ENCODE peak calls at places on chromosome 16, in nine cellular contexts. Y, B, M, V, O, D, W, X and I are unnamed samples.

GRCh38 chr16:2267913-2268666 is at the start of gene RNPS1:
- DNase-seq in Y (peak), B (peak), M (peak), V (peak), O (peak), D (peak), W (peak), X (peak), I (peak)

GRCh38 chr16:4330277-4330882 is 14.5 kb downstream of the GLIS2 start:
- DNase-seq in Y (peak), B (peak), M (no peak), V (peak), O (peak), D (no peak), W (peak), X (peak), I (peak)

GRCh38 chr16:82880361-82880760 is 253.6 kb downstream of the CDH13 start:
- DNase-seq in Y (no peak), B (no peak), M (no peak), V (no peak), O (no peak), D (no peak), W (no peak), X (no peak), I (no peak)

GRCh38 chr16:49453983-49454382 is 80.4 kb downstream of the C16orf78 start:
- DNase-seq in Y (no peak), B (no peak), M (no peak), V (no peak), O (no peak), D (no peak), W (no peak), X (no peak), I (no peak)

GRCh38 chr16:9033125-9033830 is 58.2 kb upstream of the HAPSTR1 start:
- DNase-seq in Y (peak), B (peak), M (no peak), V (no peak), O (peak), D (no peak), W (peak), X (peak), I (peak)

GRCh38 chr16:46747777-46748651 is at the start of gene MYLK3:
- DNase-seq in Y (no peak), B (no peak), M (no peak), V (no peak), O (no peak), D (no peak), W (no peak), X (peak), I (no peak)

GRCh38 chr16:62298567-62298966 is 262.3 kb upstream of the CDH8 start:
- DNase-seq in Y (no peak), B (no peak), M (no peak), V (no peak), O (no peak), D (no peak), W (no peak), X (no peak), I (no peak)

GRCh38 chr16:70159355-70160348 is 13.9 kb upstream of the CLEC18C start:
- DNase-seq in Y (peak), B (no peak), M (no peak), V (no peak), O (no peak), D (no peak), W (no peak), X (peak), I (no peak)

GRCh38 chr16:17382949-17383348 is 87.8 kb downstream of the XYLT1 start:
- DNase-seq in Y (no peak), B (no peak), M (no peak), V (no peak), O (no peak), D (no peak), W (no peak), X (no peak), I (no peak)

GRCh38 chr16:2912330-2913199 is 834 bp downstream of the FLYWCH1 start:
- DNase-seq in Y (peak), B (no peak), M (peak), V (peak), O (peak), D (no peak), W (peak), X (peak), I (peak)

GRCh38 chr16:81627024-81627423 is 152.1 kb upstream of the PLCG2 start:
- DNase-seq in Y (peak), B (peak), M (no peak), V (no peak), O (peak), D (no peak), W (no peak), X (no peak), I (no peak)

GRCh38 chr16:51418258-51418657 is 267.2 kb upstream of the SALL1 start:
- DNase-seq in Y (no peak), B (no peak), M (no peak), V (no peak), O (no peak), D (no peak), W (no peak), X (no peak), I (no peak)

GRCh38 chr16:70349783-70350182 is 3.1 kb downstream of the DDX19A start:
- DNase-seq in Y (no peak), B (no peak), M (no peak), V (no peak), O (no peak), D (no peak), W (no peak), X (no peak), I (no peak)

GRCh38 chr16:11964761-11965539 is at the start of gene TNFRSF17:
- DNase-seq in Y (peak), B (no peak), M (no peak), V (no peak), O (no peak), D (no peak), W (no peak), X (peak), I (no peak)

GRCh38 chr16:15743657-15744056 is 93.6 kb downstream of the NDE1 start:
- DNase-seq in Y (no peak), B (no peak), M (no peak), V (no peak), O (no peak), D (no peak), W (no peak), X (no peak), I (no peak)

GRCh38 chr16:15747937-15748336 is 97.9 kb downstream of the NDE1 start:
- DNase-seq in Y (no peak), B (no peak), M (no peak), V (no peak), O (no peak), D (no peak), W (no peak), X (no peak), I (no peak)

GRCh38 chr16:15749371-15749770 is 99.3 kb downstream of the NDE1 start:
- DNase-seq in Y (no peak), B (no peak), M (no peak), V (no peak), O (no peak), D (no peak), W (no peak), X (peak), I (no peak)

GRCh38 chr16:15748654-15749053 is 98.6 kb downstream of the NDE1 start:
- DNase-seq in Y (no peak), B (no peak), M (no peak), V (no peak), O (no peak), D (no peak), W (no peak), X (no peak), I (no peak)

GRCh38 chr16:15746332-15746731 is 96.3 kb downstream of the NDE1 start:
- DNase-seq in Y (no peak), B (no peak), M (no peak), V (no peak), O (no peak), D (no peak), W (no peak), X (no peak), I (no peak)
- TF ChIP-seq CTCF in Y (no peak), B (no peak), M (no peak), V (no peak), O (no peak), D (no peak), W (no peak), X (no peak), I (no peak)

DNA sequence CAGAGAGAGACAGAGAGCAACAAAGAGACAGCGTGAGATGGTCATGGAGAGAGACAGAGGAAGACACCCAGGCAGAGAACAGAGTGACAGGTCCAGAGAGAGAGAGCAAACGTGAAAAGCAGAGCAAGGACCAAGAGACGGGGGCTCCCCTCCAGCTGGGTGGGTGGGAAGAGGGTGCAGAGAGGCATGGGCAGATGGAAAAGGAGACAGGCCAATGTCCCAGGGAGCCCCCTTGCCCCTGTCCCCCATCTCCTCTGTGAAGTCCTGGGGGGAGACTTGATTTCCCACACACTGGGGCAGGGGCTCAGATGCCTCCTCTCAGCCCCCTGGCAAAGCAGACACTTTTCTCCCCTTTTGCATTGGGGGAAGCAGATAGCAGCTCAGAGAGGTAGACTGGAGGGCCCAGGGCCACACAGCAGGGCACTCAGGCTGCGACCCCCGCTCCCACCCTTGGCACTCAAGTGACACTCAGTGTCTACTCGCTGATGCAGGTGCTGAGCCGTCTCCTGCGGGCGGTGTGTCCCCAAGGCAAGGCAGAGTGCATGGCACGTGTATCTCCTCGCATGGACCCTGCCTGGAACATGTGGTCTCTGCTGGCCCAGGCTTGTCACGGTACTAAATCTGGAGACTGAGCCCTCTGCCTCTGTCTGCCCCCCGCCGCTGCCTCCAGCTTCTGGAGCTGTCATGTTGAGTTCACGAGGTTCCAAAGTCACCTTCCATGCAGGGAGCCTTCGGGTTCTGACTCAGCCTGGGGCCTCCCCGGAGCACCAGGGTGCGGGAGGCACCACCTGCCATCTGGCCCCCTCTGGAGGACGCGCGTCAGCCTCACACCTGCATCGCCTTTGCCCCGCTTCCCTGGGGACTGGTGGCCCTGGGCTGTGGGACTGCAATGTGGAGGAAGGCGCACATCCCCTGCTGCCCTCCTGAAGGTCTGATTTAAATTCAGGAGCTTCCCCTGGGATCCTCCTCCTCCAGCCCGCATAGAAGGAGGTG is 215.9 kb upstream of the GSE1 start:
- DNase-seq in Y (no peak), B (peak), M (no peak), V (peak), O (no peak), D (no peak), W (peak), X (peak), I (peak)
- TF ChIP-seq CTCF in Y (no peak), B (no peak), M (no peak), V (no peak), O (no peak), D (peak), W (no peak), X (peak), I (peak)

DNA sequence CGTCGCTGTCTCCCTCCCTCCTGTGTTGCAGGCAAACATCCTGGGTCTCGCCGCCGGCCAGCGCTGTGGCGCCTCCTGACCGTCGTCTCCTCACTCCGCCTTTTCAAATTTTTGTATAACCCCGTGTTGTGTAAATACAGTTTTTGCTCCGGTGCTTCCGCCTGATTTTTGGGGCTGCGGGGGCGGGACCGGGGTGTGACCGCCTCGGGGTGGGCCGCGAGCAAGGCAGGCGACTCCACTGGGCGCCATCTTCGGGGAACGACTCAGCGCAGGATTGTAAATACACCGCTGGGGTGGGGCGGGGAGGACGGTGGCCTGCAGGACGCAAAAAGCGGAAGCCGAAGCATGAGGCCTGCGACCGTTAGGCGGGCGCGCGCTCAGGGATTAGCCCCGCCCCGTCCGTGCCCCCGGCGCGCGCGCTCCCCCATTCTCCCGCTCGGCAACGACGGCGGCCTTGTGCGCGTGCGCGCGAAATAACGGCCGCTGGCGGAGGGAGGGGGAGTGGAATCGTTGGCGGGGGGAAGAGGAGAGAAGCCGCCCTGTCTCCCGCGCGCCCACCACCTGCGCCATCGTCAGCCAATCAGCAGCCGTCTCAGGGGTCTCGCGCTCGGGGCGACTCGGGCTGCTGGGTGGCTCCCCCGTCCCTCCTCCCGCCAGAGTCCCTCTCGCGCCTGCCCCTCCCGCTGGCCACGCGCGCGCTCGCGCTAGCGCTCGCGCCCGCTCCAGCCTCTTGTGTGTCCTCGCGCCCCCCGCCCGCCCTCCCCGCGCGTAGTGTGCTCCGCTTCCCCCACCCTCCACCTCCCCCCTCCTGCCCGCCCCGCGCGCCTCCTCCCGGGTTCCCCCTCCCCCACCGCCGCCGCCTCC is 865 bp upstream of the MAZ start:
- DNase-seq in Y (peak), B (peak), M (peak), V (peak), O (peak), D (no peak), W (peak), X (peak), I (peak)
- TF ChIP-seq CTCF in Y (no peak), B (no peak), M (peak), V (no peak), O (no peak), D (no peak), W (no peak), X (no peak), I (no peak)

GRCh38 chr16:84391151-84391873 is 23.0 kb downstream of the ATP2C2 start:
- DNase-seq in Y (no peak), B (no peak), M (no peak), V (no peak), O (peak), D (no peak), W (no peak), X (peak), I (no peak)

GRCh38 chr16:84396537-84397008 is 28.2 kb downstream of the ATP2C2 start:
- DNase-seq in Y (no peak), B (peak), M (no peak), V (no peak), O (no peak), D (no peak), W (no peak), X (peak), I (peak)

DNA sequence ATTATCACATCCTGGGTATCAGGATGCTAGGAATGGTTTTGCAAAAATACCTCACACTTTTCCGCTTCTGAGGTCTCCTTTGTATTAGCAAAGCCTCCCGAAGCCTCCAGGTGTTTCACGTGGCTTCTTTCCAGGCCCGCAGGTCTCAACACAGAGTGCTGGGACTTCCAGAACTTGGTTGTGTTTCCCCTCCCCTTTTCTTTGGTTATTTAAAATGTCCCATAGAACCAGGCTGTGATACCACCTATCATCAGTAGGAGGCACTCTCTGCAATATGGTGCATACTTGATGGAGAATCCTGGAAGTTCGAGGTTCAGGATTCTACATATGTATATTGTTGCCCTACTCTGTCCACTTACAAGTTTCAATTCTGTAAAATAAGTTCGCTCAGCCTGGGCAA is 28.8 kb downstream of the ATP2C2 start:
- DNase-seq in Y (no peak), B (peak), M (no peak), V (no peak), O (no peak), D (no peak), W (no peak), X (no peak), I (no peak)
- TF ChIP-seq CTCF in Y (peak), B (peak), M (no peak), V (no peak), O (peak), D (no peak), W (peak), X (peak), I (peak)